ENCODE peak calls at places on chromosomes 12 and 14, in eight cellular contexts. O is endothelial cell of umbilical vein, M is fibroblast of mammary gland, V is coronary artery, J is ascending aorta, R is dorsolateral prefrontal cortex, W is tibial artery, T is Peyer's patch. G is an unnamed sample.

GRCh38 chr12:14948672-14949071 is 10.3 kb upstream of the ERP27 start:
- DNase-seq in W (no peak), V (no peak), O (peak; percentile 93), M (peak; percentile 66), T (peak; percentile 67), R (no peak), J (peak; percentile 81), G (peak; percentile 82)

GRCh38 chr14:81245771-81246170 is 25.0 kb upstream of the GTF2A1 start:
- DNase-seq in J (no peak), M (no peak), R (no peak), V (no peak), W (no peak), T (no peak), O (no peak), G (peak; percentile 80)

GRCh38 chr14:21933681-21934080 is 260.1 kb upstream of the OR4E1 start:
- DNase-seq in V (no peak), W (no peak), T (no peak), J (no peak), M (no peak), R (no peak), O (peak; percentile 53), G (no peak)

GRCh38 chr12:40697566-40698257 is 5.5 kb downstream of the CNTN1 start:
- DNase-seq in W (no peak), T (no peak), V (no peak), O (no peak), M (peak; percentile 15), R (no peak), J (no peak), G (no peak)

GRCh38 chr12:59113831-59114273 is 193.5 kb upstream of the LRIG3 start:
- DNase-seq in M (peak; percentile 85), W (peak; percentile 83), O (peak; percentile 92), J (peak; percentile 88), V (peak; percentile 79), R (peak; percentile 76), T (peak; percentile 24), G (peak; percentile 86)

GRCh38 chr12:132115500-132115899 is 28.6 kb downstream of the DDX51 start:
- DNase-seq in V (no peak), J (no peak), R (no peak), W (no peak), M (no peak), O (no peak), T (no peak), G (no peak)

GRCh38 chr14:96470331-96470730 is 31.9 kb upstream of the PAPOLA start:
- DNase-seq in T (no peak), W (no peak), M (no peak), J (peak; percentile 58), O (no peak), R (no peak), V (no peak), G (no peak)

GRCh38 chr12:46580445-46580844 is 207.9 kb upstream of the SLC38A2 start:
- DNase-seq in M (no peak), V (no peak), R (no peak), J (no peak), T (no peak), W (no peak), O (no peak), G (no peak)

GRCh38 chr14:91415794-91416743 is 1.6 kb downstream of the CCDC88C start:
- DNase-seq in W (no peak), M (no peak), T (peak; percentile 86), J (peak; percentile 13), V (no peak), R (no peak), O (peak; percentile 47), G (no peak)

GRCh38 chr12:72273851-72274284 is 1.7 kb downstream of the TRHDE start:
- DNase-seq in J (no peak), R (peak; percentile 30), O (no peak), V (peak; percentile 67), T (no peak), W (no peak), M (no peak), G (no peak)

GRCh38 chr14:41606249-41607118 is at the start of gene LRFN5:
- DNase-seq in R (peak; percentile 34), V (no peak), T (no peak), M (peak; percentile 69), W (no peak), J (no peak), O (no peak), G (peak; percentile 31)

GRCh38 chr12:104796475-104796862 is 161.6 kb downstream of the SLC41A2 start:
- DNase-seq in T (no peak), W (no peak), J (no peak), V (no peak), O (no peak), R (no peak), M (no peak), G (no peak)

GRCh38 chr12:3770891-3771290 is 18.0 kb upstream of the CRACR2A start:
- DNase-seq in J (no peak), T (no peak), M (peak; percentile 95), W (no peak), O (peak; percentile 41), R (no peak), V (no peak), G (peak; percentile 80)

GRCh38 chr14:83071888-83072501 is 1538.3 kb upstream of the SEL1L start:
- DNase-seq in J (no peak), M (peak; percentile 25), V (no peak), O (no peak), T (no peak), R (no peak), W (no peak), G (no peak)

GRCh38 chr12:52877242-52877641 is 27.6 kb downstream of the KRT8 start:
- DNase-seq in M (no peak), V (no peak), J (no peak), W (no peak), T (no peak), O (no peak), R (no peak), G (no peak)

GRCh38 chr12:74899031-74899829 is 310.4 kb downstream of the KCNC2 start:
- DNase-seq in M (peak; percentile 20), O (no peak), T (no peak), V (no peak), R (no peak), J (no peak), W (no peak), G (no peak)

GRCh38 chr12:51348116-51348515 is 1.6 kb upstream of the CELA1 start:
- DNase-seq in V (no peak), W (no peak), M (no peak), O (no peak), R (no peak), J (no peak), T (no peak), G (no peak)

GRCh38 chr12:7542813-7543212 is 39.2 kb upstream of the CD163 start:
- DNase-seq in T (no peak), R (no peak), M (peak; percentile 86), W (no peak), V (no peak), J (no peak), O (no peak), G (peak; percentile 88)

GRCh38 chr12:3275171-3276041 is 198.2 kb downstream of the TSPAN9 start:
- DNase-seq in T (peak; percentile 41), R (peak; percentile 78), J (peak; percentile 88), M (peak; percentile 59), O (peak; percentile 48), W (peak; percentile 84), V (peak; percentile 83), G (peak; percentile 56)

GRCh38 chr12:80472912-80473500 is 29.0 kb downstream of the PTPRQ start:
- DNase-seq in R (no peak), M (peak; percentile 90), V (no peak), O (peak; percentile 65), W (no peak), T (no peak), J (no peak), G (peak; percentile 78)

GRCh38 chr14:55807536-55807935 is 227.5 kb downstream of the KTN1 start:
- DNase-seq in J (no peak), T (no peak), M (no peak), R (no peak), V (no peak), O (no peak), W (no peak), G (no peak)
- H3K4me3 ChIP-seq in J (no peak overlapping the region), T (no peak overlapping the region), M (no peak overlapping the region), R (no peak overlapping the region), V (no peak overlapping the region), O (no peak overlapping the region), W (no peak overlapping the region), G (no peak overlapping the region)

DNA sequence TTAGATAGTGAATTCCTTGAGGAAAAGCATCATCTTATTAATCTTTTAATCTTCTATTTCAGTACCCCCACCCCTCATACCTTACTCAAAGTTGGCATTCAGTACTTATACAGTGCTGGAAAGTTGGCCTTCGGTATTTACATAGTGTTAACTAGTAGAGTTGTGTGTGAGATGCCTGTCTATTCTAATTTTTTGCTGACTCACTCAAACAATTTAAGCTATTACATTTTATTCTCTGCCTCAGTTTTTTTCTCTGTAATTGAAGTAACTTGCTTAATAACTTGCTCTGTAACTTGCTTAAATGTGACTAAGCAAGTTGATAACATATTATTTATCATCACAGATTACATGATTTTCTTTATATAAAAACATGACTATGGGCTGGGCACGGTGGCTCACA is 20.3 kb downstream of the DNAL1 start:
- DNase-seq in V (no peak), J (no peak), T (no peak), M (no peak), R (no peak), O (no peak), W (no peak), G (no peak)
- H3K4me3 ChIP-seq in V (no peak overlapping the region), J (no peak overlapping the region), T (no peak overlapping the region), M (no peak overlapping the region), R (no peak overlapping the region), O (no peak overlapping the region), W (no peak overlapping the region), G (no peak overlapping the region)

GRCh38 chr14:101061411-101062064 is 158.0 kb upstream of the RTL1 start:
- DNase-seq in J (no peak), M (no peak), T (no peak), O (no peak), W (peak; percentile 49), R (peak; percentile 24), V (no peak), G (no peak)
- H3K4me3 ChIP-seq in J (no peak overlapping the region), M (no peak overlapping the region), T (no peak overlapping the region), O (no peak overlapping the region), W (no peak overlapping the region), R (no peak overlapping the region), V (no peak overlapping the region), G (no peak overlapping the region)

GRCh38 chr12:111143216-111143756 is 222.9 kb upstream of the MYL2 start:
- DNase-seq in O (no peak), J (no peak), R (no peak), T (no peak), M (no peak), V (no peak), W (no peak), G (no peak)

GRCh38 chr12:111135293-111135832 is 215.0 kb upstream of the MYL2 start:
- DNase-seq in O (no peak), J (no peak), V (no peak), R (no peak), T (no peak), M (no peak), W (no peak), G (no peak)

GRCh38 chr12:111141205-111141604 is 220.8 kb upstream of the MYL2 start:
- DNase-seq in T (no peak), R (no peak), J (no peak), V (no peak), M (no peak), O (no peak), W (no peak), G (no peak)

DNA sequence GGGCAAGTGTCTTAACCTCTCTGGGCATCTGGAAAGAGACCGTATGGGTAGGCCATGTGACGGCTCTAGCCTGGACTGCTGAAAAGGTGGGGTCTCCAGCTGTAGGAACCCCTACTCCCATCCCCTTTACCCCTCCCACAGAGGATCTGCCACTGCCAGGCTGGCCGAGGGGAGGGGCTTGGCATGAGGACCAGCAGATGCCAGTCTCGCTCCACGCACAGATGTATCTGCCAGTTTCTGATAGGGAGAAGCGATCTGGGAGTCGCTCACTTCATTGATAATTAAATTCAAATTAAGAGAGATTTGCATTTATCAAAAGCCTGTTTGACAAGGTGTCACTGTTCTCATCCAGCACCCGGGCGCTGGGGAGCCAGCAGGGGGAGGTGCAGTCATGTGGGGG is 217.6 kb upstream of the MYL2 start:
- DNase-seq in W (no peak), V (no peak), R (no peak), J (no peak), O (no peak), T (no peak), M (no peak), G (no peak)
- H3K4me3 ChIP-seq in W (no peak overlapping the region), V (no peak overlapping the region), R (no peak overlapping the region), J (no peak overlapping the region), O (no peak overlapping the region), T (no peak overlapping the region), M (no peak overlapping the region), G (no peak overlapping the region)